ENCODE peak calls at places on chromosomes 4 and X, in nine cellular contexts. J, H, I, C, T, N, E, G and Q are unnamed samples.

GRCh38 chr4:165584916-165585315 is 206.1 kb downstream of the CPE start:
- DNase-seq in J (no peak), H (no peak), I (no peak), C (no peak), T (no peak), N (no peak), E (no peak), G (no peak), Q (no peak)

GRCh38 chr4:113157086-113157857 is 107.8 kb downstream of the ANK2 start:
- DNase-seq in J (no peak), H (no peak), I (peak; percentile 45), C (no peak), T (no peak), N (no peak), E (no peak), G (no peak), Q (no peak)

GRCh38 chr4:113683143-113683542 is 78.4 kb downstream of the CAMK2D start:
- DNase-seq in J (no peak), H (no peak), I (no peak), C (no peak), T (peak; percentile 88), N (no peak), E (no peak), G (no peak), Q (no peak)

GRCh38 chrX:153981771-153982533 is 9.4 kb downstream of the TMEM187 start:
- DNase-seq in J (peak; percentile 89), H (no peak), I (no peak), C (no peak), T (no peak), N (no peak), E (no peak), G (peak; percentile 58), Q (peak; percentile 75)

GRCh38 chr4:128440923-128441322 is 153.3 kb upstream of the PGRMC2 start:
- DNase-seq in J (no peak), H (no peak), I (no peak), C (no peak), T (no peak), N (no peak), E (no peak), G (no peak), Q (no peak)

GRCh38 chr4:84750260-84750955 is 167.5 kb downstream of the CDS1 start:
- DNase-seq in J (no peak), H (no peak), I (peak; percentile 67), C (peak; percentile 16), T (no peak), N (no peak), E (peak; percentile 53), G (no peak), Q (no peak)

GRCh38 chrX:55624403-55624802 is 1.2 kb downstream of the FOXR2 start:
- DNase-seq in J (no peak), H (no peak), I (no peak), C (no peak), T (no peak), N (peak; percentile 29), E (no peak), G (peak; percentile 24), Q (no peak)

GRCh38 chr4:72111863-72112262 is 80.1 kb downstream of the NPFFR2 start:
- DNase-seq in J (no peak), H (no peak), I (no peak), C (no peak), T (no peak), N (no peak), E (no peak), G (no peak), Q (no peak)

GRCh38 chrX:153782324-153782723 is 1.5 kb downstream of the SRPK3 start:
- DNase-seq in J (no peak), H (peak; percentile 45), I (peak; percentile 56), C (no peak), T (no peak), N (no peak), E (no peak), G (no peak), Q (no peak)

GRCh38 chr4:15735531-15735930 is 32.7 kb downstream of the BST1 start:
- DNase-seq in J (no peak), H (no peak), I (no peak), C (no peak), T (no peak), N (no peak), E (no peak), G (no peak), Q (no peak)

GRCh38 chr4:182141046-182141445 is 102.2 kb upstream of the TENM3 start:
- DNase-seq in J (no peak), H (no peak), I (peak; percentile 64), C (no peak), T (no peak), N (no peak), E (no peak), G (no peak), Q (no peak)

GRCh38 chr4:121696140-121696640 is 590 bp downstream of the ANXA5 start:
- DNase-seq in J (peak; percentile 91), H (peak; percentile 71), I (peak; percentile 60), C (peak; percentile 62), T (no peak), N (peak; percentile 73), E (peak; percentile 26), G (peak; percentile 88), Q (peak; percentile 51)

GRCh38 chr4:98905297-98905696 is 23.6 kb downstream of the EIF4E start:
- DNase-seq in J (no peak), H (no peak), I (no peak), C (no peak), T (no peak), N (no peak), E (no peak), G (no peak), Q (no peak)

GRCh38 chr4:104728380-104729122 is 233.9 kb upstream of the CXXC4 start:
- DNase-seq in J (no peak), H (no peak), I (no peak), C (no peak), T (no peak), N (no peak), E (no peak), G (no peak), Q (no peak)
- TF ChIP-seq POLR2AphosphoS5 in J (no peak), H (no peak), I (no peak), C (no peak), T (no peak), N (no peak), E (no peak), G (no peak), Q (no peak)

GRCh38 chr4:91630764-91631163 is 673.0 kb upstream of the GRID2 start:
- DNase-seq in J (no peak), H (no peak), I (no peak), C (no peak), T (no peak), N (no peak), E (no peak), G (no peak), Q (no peak)

GRCh38 chr4:91636083-91636482 is 667.7 kb upstream of the GRID2 start:
- DNase-seq in J (no peak), H (no peak), I (peak; percentile 38), C (no peak), T (no peak), N (no peak), E (no peak), G (no peak), Q (no peak)

GRCh38 chr4:91630054-91630453 is 673.7 kb upstream of the GRID2 start:
- DNase-seq in J (no peak), H (no peak), I (no peak), C (no peak), T (no peak), N (no peak), E (no peak), G (no peak), Q (no peak)

GRCh38 chr4:91631335-91631734 is 672.4 kb upstream of the GRID2 start:
- DNase-seq in J (no peak), H (no peak), I (no peak), C (no peak), T (no peak), N (no peak), E (no peak), G (no peak), Q (no peak)
- TF ChIP-seq POLR2AphosphoS5 in J (no peak), H (no peak), I (peak; percentile 38), C (no peak), T (no peak), N (no peak), E (no peak), G (no peak), Q (no peak)

GRCh38 chr4:119037709-119038463 is 97.7 kb upstream of the MYOZ2 start:
- DNase-seq in J (no peak), H (no peak), I (no peak), C (no peak), T (peak; percentile 7), N (no peak), E (no peak), G (no peak), Q (no peak)
- TF ChIP-seq POLR2AphosphoS5 in J (no peak), H (no peak), I (no peak), C (no peak), T (no peak), N (no peak), E (no peak), G (no peak), Q (no peak)

DNA sequence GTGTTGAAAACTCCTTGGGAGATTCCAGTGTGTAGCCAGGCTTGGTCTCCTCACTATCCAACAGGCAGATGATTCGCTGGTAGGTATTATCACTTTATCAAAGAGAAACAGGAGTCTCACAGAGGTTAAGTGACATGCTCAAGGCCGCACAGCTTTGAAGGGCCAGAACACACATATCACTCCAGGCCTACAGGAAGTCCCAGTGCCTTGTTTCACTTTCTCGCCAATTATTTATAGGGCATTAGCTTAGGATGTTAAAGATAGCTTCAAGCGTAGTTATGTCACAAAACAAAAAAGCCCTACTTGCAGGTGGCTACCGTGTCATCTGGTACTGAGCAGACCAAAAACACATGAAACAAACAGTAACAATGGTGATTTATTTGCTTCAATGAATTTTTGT is 13.2 kb downstream of the ATP8A1 start:
- DNase-seq in J (no peak), H (no peak), I (no peak), C (no peak), T (peak; percentile 81), N (no peak), E (no peak), G (no peak), Q (no peak)
- TF ChIP-seq POLR2AphosphoS5 in J (peak; percentile 47), H (no peak), I (no peak), C (no peak), T (peak; percentile 56), N (no peak), E (no peak), G (no peak), Q (no peak)

DNA sequence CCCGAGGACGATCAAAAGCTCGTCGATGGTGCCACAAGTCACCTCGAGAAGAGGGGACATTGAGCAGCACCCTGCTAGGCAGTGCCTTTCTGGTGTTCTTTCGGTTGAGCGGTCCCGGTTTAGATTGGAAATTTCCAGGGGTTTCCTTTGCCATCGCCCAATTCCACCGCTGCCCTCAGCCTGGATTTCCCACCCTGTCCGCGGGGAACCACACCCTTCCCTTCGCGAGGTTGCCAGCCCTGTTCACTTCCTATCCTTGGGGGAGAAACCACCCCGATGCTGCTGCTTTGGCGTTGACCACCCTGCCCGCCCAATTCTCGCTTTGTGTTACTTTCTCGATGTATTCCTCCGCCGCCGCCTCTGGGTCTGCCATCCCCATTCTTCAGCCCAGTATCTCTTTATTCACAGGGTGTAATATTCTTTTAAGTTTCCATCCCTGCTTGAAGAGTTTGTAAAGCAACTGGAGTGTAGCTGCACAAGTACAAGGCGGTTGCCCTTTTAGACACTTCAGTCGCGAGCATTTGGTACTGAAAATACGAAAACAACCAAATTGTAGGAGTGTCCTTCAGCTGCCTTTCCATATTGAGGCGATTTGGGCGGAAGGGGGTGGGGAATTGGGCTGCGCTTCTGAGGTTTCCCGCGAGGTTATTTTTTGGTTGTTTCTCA is 1.1 kb downstream of the OGT start:
- DNase-seq in J (peak; percentile 84), H (peak; percentile 19), I (peak; percentile 53), C (peak; percentile 22), T (no peak), N (peak; percentile 34), E (peak; percentile 42), G (peak; percentile 51), Q (peak; percentile 46)
- TF ChIP-seq POLR2AphosphoS5 in J (peak; percentile 54), H (no peak), I (no peak), C (peak; percentile 6), T (no peak), N (peak; percentile 10), E (no peak), G (peak; percentile 40), Q (peak; percentile 30)